ENCODE peak calls at places on chromosomes 11 and 22, in nine cellular contexts. One of them, this sample, is unnamed.

GRCh38 chr11:27907534-27907933 is 200.4 kb downstream of the KIF18A start:
- DNase-seq in foreskin keratinocyte: no peak
- DNase-seq in left lung: no peak
- DNase-seq in endodermal cell: no peak
- DNase-seq in MCF 10A: no peak
- DNase-seq in AG09309: no peak
- DNase-seq in dorsolateral prefrontal cortex: no peak
- DNase-seq in HCT116: no peak
- DNase-seq in cardiac fibroblast: no peak
- DNase-seq in this sample: no peak

GRCh38 chr11:15123849-15124248 is 9.1 kb downstream of the INSC start:
- DNase-seq in foreskin keratinocyte: peak; percentile 79
- DNase-seq in left lung: no peak
- DNase-seq in endodermal cell: no peak
- DNase-seq in MCF 10A: peak; percentile 68
- DNase-seq in AG09309: peak; percentile 63
- DNase-seq in dorsolateral prefrontal cortex: no peak
- DNase-seq in HCT116: peak; percentile 23
- DNase-seq in cardiac fibroblast: peak; percentile 47
- DNase-seq in this sample: no peak

GRCh38 chr11:95892892-95893570 is 30.9 kb downstream of the MTMR2 start:
- DNase-seq in foreskin keratinocyte: no peak
- DNase-seq in left lung: no peak
- DNase-seq in endodermal cell: no peak
- DNase-seq in MCF 10A: no peak
- DNase-seq in AG09309: no peak
- DNase-seq in dorsolateral prefrontal cortex: no peak
- DNase-seq in HCT116: no peak
- DNase-seq in cardiac fibroblast: no peak
- DNase-seq in this sample: no peak

GRCh38 chr22:31230155-31230870 is 18.2 kb downstream of the LIMK2 start:
- DNase-seq in foreskin keratinocyte: no peak
- DNase-seq in left lung: no peak
- DNase-seq in endodermal cell: no peak
- DNase-seq in MCF 10A: no peak
- DNase-seq in AG09309: peak; percentile 57
- DNase-seq in dorsolateral prefrontal cortex: no peak
- DNase-seq in HCT116: no peak
- DNase-seq in cardiac fibroblast: peak; percentile 56
- DNase-seq in this sample: no peak

GRCh38 chr11:95831198-95831883 is 41.0 kb downstream of the CEP57 start:
- DNase-seq in foreskin keratinocyte: peak; percentile 68
- DNase-seq in left lung: no peak
- DNase-seq in endodermal cell: no peak
- DNase-seq in MCF 10A: no peak
- DNase-seq in AG09309: peak; percentile 87
- DNase-seq in dorsolateral prefrontal cortex: no peak
- DNase-seq in HCT116: no peak
- DNase-seq in cardiac fibroblast: peak; percentile 63
- DNase-seq in this sample: no peak

GRCh38 chr22:20013382-20013871 is 3.2 kb downstream of the ARVCF start:
- DNase-seq in foreskin keratinocyte: no peak
- DNase-seq in left lung: peak; percentile 86
- DNase-seq in endodermal cell: peak; percentile 94
- DNase-seq in MCF 10A: no peak
- DNase-seq in AG09309: no peak
- DNase-seq in dorsolateral prefrontal cortex: peak; percentile 51
- DNase-seq in HCT116: no peak
- DNase-seq in cardiac fibroblast: peak; percentile 73
- DNase-seq in this sample: peak; percentile 73

GRCh38 chr11:72828081-72828567 is 13.9 kb downstream of the ATG16L2 start:
- DNase-seq in foreskin keratinocyte: no peak
- DNase-seq in left lung: peak; percentile 82
- DNase-seq in endodermal cell: peak; percentile 43
- DNase-seq in MCF 10A: no peak
- DNase-seq in AG09309: no peak
- DNase-seq in dorsolateral prefrontal cortex: no peak
- DNase-seq in HCT116: no peak
- DNase-seq in cardiac fibroblast: no peak
- DNase-seq in this sample: no peak

GRCh38 chr11:10932976-10933375 is 75.1 kb upstream of the ZBED5 start:
- DNase-seq in foreskin keratinocyte: no peak
- DNase-seq in left lung: no peak
- DNase-seq in endodermal cell: no peak
- DNase-seq in MCF 10A: no peak
- DNase-seq in AG09309: no peak
- DNase-seq in dorsolateral prefrontal cortex: no peak
- DNase-seq in HCT116: no peak
- DNase-seq in cardiac fibroblast: no peak
- DNase-seq in this sample: no peak

GRCh38 chr11:127000291-127000968 is at the start of gene KIRREL3:
- DNase-seq in foreskin keratinocyte: no peak
- DNase-seq in left lung: no peak
- DNase-seq in endodermal cell: peak; percentile 69
- DNase-seq in MCF 10A: no peak
- DNase-seq in AG09309: no peak
- DNase-seq in dorsolateral prefrontal cortex: peak; percentile 75
- DNase-seq in HCT116: no peak
- DNase-seq in cardiac fibroblast: no peak
- DNase-seq in this sample: no peak

GRCh38 chr11:71198823-71199165 is 53.6 kb downstream of the SHANK2 start:
- DNase-seq in foreskin keratinocyte: no peak
- DNase-seq in left lung: no peak
- DNase-seq in endodermal cell: no peak
- DNase-seq in MCF 10A: no peak
- DNase-seq in AG09309: no peak
- DNase-seq in dorsolateral prefrontal cortex: no peak
- DNase-seq in HCT116: no peak
- DNase-seq in cardiac fibroblast: no peak
- DNase-seq in this sample: no peak

GRCh38 chr11:124070906-124071621 is 29.9 kb upstream of the OR10G7 start:
- DNase-seq in foreskin keratinocyte: no peak
- DNase-seq in left lung: peak; percentile 75
- DNase-seq in endodermal cell: peak; percentile 92
- DNase-seq in MCF 10A: peak; percentile 83
- DNase-seq in AG09309: peak; percentile 57
- DNase-seq in dorsolateral prefrontal cortex: peak; percentile 75
- DNase-seq in HCT116: peak; percentile 63
- DNase-seq in cardiac fibroblast: peak; percentile 90
- DNase-seq in this sample: peak; percentile 54

DNA sequence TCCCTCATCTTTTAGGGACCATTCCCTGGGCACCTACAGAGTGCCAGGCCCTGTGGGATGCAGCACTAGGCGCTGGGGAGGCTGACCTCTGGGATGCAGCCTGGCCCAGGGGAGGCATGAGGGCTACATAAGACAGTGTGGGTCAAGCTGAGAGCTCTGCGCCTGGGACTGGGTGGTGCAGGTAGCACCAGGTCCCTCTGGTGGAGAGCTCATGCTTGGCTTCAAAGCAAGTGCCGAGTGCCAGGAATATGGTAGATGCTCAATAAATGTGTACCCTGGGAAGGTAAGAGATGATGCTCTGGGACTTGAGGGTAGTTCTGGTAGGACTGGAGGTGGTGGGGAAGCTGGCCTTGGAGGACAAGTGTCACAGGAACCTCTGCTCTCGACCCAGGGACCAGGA is 2.0 kb upstream of the MPPED1 start:
- DNase-seq in foreskin keratinocyte: no peak
- DNase-seq in left lung: no peak
- DNase-seq in endodermal cell: no peak
- DNase-seq in MCF 10A: no peak
- DNase-seq in AG09309: no peak
- DNase-seq in dorsolateral prefrontal cortex: no peak
- DNase-seq in HCT116: no peak
- DNase-seq in cardiac fibroblast: no peak
- DNase-seq in this sample: no peak
- TF ChIP-seq CTCF in foreskin keratinocyte: peak; percentile 6
- TF ChIP-seq CTCF in left lung: no peak
- TF ChIP-seq CTCF in endodermal cell: peak; percentile 48
- TF ChIP-seq CTCF in MCF 10A: no peak
- TF ChIP-seq CTCF in AG09309: no peak
- TF ChIP-seq CTCF in dorsolateral prefrontal cortex: no peak
- TF ChIP-seq CTCF in HCT116: no peak
- TF ChIP-seq CTCF in cardiac fibroblast: no peak
- TF ChIP-seq CTCF in this sample: no peak

DNA sequence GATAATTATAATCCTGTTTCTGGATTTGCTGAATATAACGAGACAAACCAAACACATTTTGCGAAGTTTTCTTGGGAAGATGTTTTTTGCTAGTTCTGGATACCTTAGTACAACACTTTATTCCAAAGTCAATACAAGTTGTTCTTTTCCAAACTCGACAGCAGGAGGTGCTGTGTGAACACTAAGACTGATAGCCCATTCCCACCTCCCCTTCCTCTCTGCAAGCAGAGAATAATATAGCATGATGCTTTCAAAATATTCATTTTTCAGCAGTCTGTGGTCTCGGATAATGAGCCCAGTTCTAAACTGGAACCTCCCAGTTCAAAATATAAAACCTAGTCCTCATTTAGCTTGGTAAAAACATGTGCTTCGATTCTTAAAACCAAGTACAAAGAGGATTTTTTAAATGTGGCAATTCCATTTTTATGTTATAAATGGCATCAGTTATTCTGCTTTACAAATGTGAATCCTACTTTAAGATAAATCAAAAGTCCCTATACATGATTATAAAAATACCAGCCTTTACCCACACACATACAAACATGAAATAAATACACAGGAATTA is 129.1 kb downstream of the DCDC1 start:
- DNase-seq in foreskin keratinocyte: no peak
- DNase-seq in left lung: no peak
- DNase-seq in endodermal cell: peak; percentile 65
- DNase-seq in MCF 10A: peak; percentile 67
- DNase-seq in AG09309: no peak
- DNase-seq in dorsolateral prefrontal cortex: no peak
- DNase-seq in HCT116: peak; percentile 59
- DNase-seq in cardiac fibroblast: peak; percentile 67
- DNase-seq in this sample: peak; percentile 37
- TF ChIP-seq CTCF in foreskin keratinocyte: peak; percentile 66
- TF ChIP-seq CTCF in left lung: peak; percentile 25
- TF ChIP-seq CTCF in endodermal cell: peak; percentile 84
- TF ChIP-seq CTCF in MCF 10A: peak; percentile 71
- TF ChIP-seq CTCF in AG09309: peak; percentile 39
- TF ChIP-seq CTCF in dorsolateral prefrontal cortex: peak; percentile 48
- TF ChIP-seq CTCF in HCT116: peak; percentile 48
- TF ChIP-seq CTCF in cardiac fibroblast: peak; percentile 59
- TF ChIP-seq CTCF in this sample: peak; percentile 49

GRCh38 chr11:20671856-20672546 is 2.6 kb downstream of the NELL1 start:
- DNase-seq in foreskin keratinocyte: no peak
- DNase-seq in left lung: no peak
- DNase-seq in endodermal cell: no peak
- DNase-seq in MCF 10A: peak; percentile 21
- DNase-seq in AG09309: no peak
- DNase-seq in dorsolateral prefrontal cortex: no peak
- DNase-seq in HCT116: peak; percentile 0
- DNase-seq in cardiac fibroblast: no peak
- DNase-seq in this sample: no peak
- TF ChIP-seq CTCF in foreskin keratinocyte: peak; percentile 39
- TF ChIP-seq CTCF in left lung: no peak
- TF ChIP-seq CTCF in endodermal cell: peak; percentile 61
- TF ChIP-seq CTCF in MCF 10A: no peak
- TF ChIP-seq CTCF in AG09309: no peak
- TF ChIP-seq CTCF in dorsolateral prefrontal cortex: peak; percentile 29
- TF ChIP-seq CTCF in HCT116: no peak
- TF ChIP-seq CTCF in cardiac fibroblast: peak; percentile 10
- TF ChIP-seq CTCF in this sample: no peak

GRCh38 chr22:17217179-17217578 is 2.1 kb downstream of the ADA2 start:
- DNase-seq in foreskin keratinocyte: no peak
- DNase-seq in left lung: peak; percentile 2
- DNase-seq in endodermal cell: peak; percentile 73
- DNase-seq in MCF 10A: no peak
- DNase-seq in AG09309: no peak
- DNase-seq in dorsolateral prefrontal cortex: no peak
- DNase-seq in HCT116: no peak
- DNase-seq in cardiac fibroblast: no peak
- DNase-seq in this sample: no peak

GRCh38 chr22:17218341-17218740 is 894 bp downstream of the ADA2 start:
- DNase-seq in foreskin keratinocyte: no peak
- DNase-seq in left lung: peak; percentile 26
- DNase-seq in endodermal cell: peak; percentile 73
- DNase-seq in MCF 10A: no peak
- DNase-seq in AG09309: no peak
- DNase-seq in dorsolateral prefrontal cortex: no peak
- DNase-seq in HCT116: no peak
- DNase-seq in cardiac fibroblast: no peak
- DNase-seq in this sample: no peak

GRCh38 chr22:17214416-17215043 is 4.7 kb downstream of the ADA2 start:
- DNase-seq in foreskin keratinocyte: no peak
- DNase-seq in left lung: peak; percentile 52
- DNase-seq in endodermal cell: no peak
- DNase-seq in MCF 10A: no peak
- DNase-seq in AG09309: no peak
- DNase-seq in dorsolateral prefrontal cortex: no peak
- DNase-seq in HCT116: no peak
- DNase-seq in cardiac fibroblast: no peak
- DNase-seq in this sample: no peak

DNA sequence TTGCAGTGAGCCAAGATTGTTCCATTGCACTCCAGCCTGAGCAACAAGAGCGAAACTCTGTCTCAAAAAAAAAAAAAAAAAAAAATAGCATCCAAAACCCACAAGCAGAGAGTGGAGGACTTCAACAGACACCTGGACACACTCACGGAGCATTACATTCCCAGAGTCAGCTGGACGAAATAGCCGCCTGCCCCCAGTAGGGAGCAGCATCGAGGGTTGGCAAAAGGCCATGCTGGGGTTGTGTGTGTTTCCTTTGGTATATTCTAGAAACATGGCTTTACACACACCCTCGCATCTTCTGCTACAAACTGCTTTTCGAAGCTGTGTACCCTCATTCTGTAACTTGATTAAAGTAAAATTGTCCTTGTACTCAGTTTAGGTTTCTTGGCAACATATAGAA is 5.3 kb downstream of the ADA2 start:
- DNase-seq in foreskin keratinocyte: no peak
- DNase-seq in left lung: peak; percentile 67
- DNase-seq in endodermal cell: peak; percentile 87
- DNase-seq in MCF 10A: peak; percentile 47
- DNase-seq in AG09309: no peak
- DNase-seq in dorsolateral prefrontal cortex: peak; percentile 34
- DNase-seq in HCT116: peak; percentile 40
- DNase-seq in cardiac fibroblast: peak; percentile 64
- DNase-seq in this sample: peak; percentile 22
- TF ChIP-seq CTCF in foreskin keratinocyte: no peak
- TF ChIP-seq CTCF in left lung: peak; percentile 27
- TF ChIP-seq CTCF in endodermal cell: peak; percentile 82
- TF ChIP-seq CTCF in MCF 10A: peak; percentile 35
- TF ChIP-seq CTCF in AG09309: peak; percentile 25
- TF ChIP-seq CTCF in dorsolateral prefrontal cortex: no peak
- TF ChIP-seq CTCF in HCT116: peak; percentile 12
- TF ChIP-seq CTCF in cardiac fibroblast: peak; percentile 56
- TF ChIP-seq CTCF in this sample: no peak

GRCh38 chr11:48210052-48210451 is 6.6 kb upstream of the OR4B1 start:
- DNase-seq in foreskin keratinocyte: no peak
- DNase-seq in left lung: no peak
- DNase-seq in endodermal cell: peak; percentile 78
- DNase-seq in MCF 10A: peak; percentile 19
- DNase-seq in AG09309: no peak
- DNase-seq in dorsolateral prefrontal cortex: no peak
- DNase-seq in HCT116: no peak
- DNase-seq in cardiac fibroblast: no peak
- DNase-seq in this sample: peak; percentile 29
- TF ChIP-seq CTCF in foreskin keratinocyte: no peak
- TF ChIP-seq CTCF in left lung: no peak
- TF ChIP-seq CTCF in endodermal cell: peak; percentile 74
- TF ChIP-seq CTCF in MCF 10A: no peak
- TF ChIP-seq CTCF in AG09309: peak; percentile 42
- TF ChIP-seq CTCF in dorsolateral prefrontal cortex: no peak
- TF ChIP-seq CTCF in HCT116: no peak
- TF ChIP-seq CTCF in cardiac fibroblast: peak; percentile 32
- TF ChIP-seq CTCF in this sample: no peak

GRCh38 chr11:60589611-60590010 is 74.4 kb downstream of the MS4A13 start:
- DNase-seq in foreskin keratinocyte: no peak
- DNase-seq in left lung: no peak
- DNase-seq in endodermal cell: no peak
- DNase-seq in MCF 10A: no peak
- DNase-seq in AG09309: no peak
- DNase-seq in dorsolateral prefrontal cortex: no peak
- DNase-seq in HCT116: peak; percentile 8
- DNase-seq in cardiac fibroblast: no peak
- DNase-seq in this sample: no peak
- TF ChIP-seq CTCF in foreskin keratinocyte: no peak
- TF ChIP-seq CTCF in left lung: no peak
- TF ChIP-seq CTCF in endodermal cell: peak; percentile 71
- TF ChIP-seq CTCF in MCF 10A: peak; percentile 37
- TF ChIP-seq CTCF in AG09309: no peak
- TF ChIP-seq CTCF in dorsolateral prefrontal cortex: no peak
- TF ChIP-seq CTCF in HCT116: no peak
- TF ChIP-seq CTCF in cardiac fibroblast: no peak
- TF ChIP-seq CTCF in this sample: peak; percentile 31